ENCODE peak calls at places on chromosomes 13 and 19, in five cellular contexts. J is A549; H is pancreas; L is CD8-positive, alpha-beta T cell; A is WERI-Rb-1. Z is an unnamed sample.

GRCh38 chr13:52846567-52847321 is 1.7 kb downstream of the PCDH8 start:
- DNase-seq in J (no peak), H (peak; percentile 56), L (no peak), A (no peak), Z (peak; percentile 59)

GRCh38 chr19:495440-496332 is 600 bp upstream of the MADCAM1 start:
- DNase-seq in J (peak; percentile 49), H (no peak), L (peak; percentile 60), A (peak; percentile 47), Z (no peak)

GRCh38 chr13:83350569-83350968 is 531.7 kb downstream of the SLITRK1 start:
- DNase-seq in J (no peak), H (no peak), L (no peak), A (no peak), Z (no peak)

GRCh38 chr19:7928741-7929701 is 3.1 kb upstream of the CTXN1 start:
- DNase-seq in J (peak; percentile 43), H (peak; percentile 55), L (peak; percentile 71), A (peak; percentile 69), Z (peak; percentile 78)

GRCh38 chr19:48806818-48807589 is 3.8 kb downstream of the BCAT2 start:
- DNase-seq in J (no peak), H (no peak), L (no peak), A (peak; percentile 41), Z (peak; percentile 77)

GRCh38 chr19:15900504-15900903 is 2.6 kb upstream of the CYP4F2 start:
- DNase-seq in J (no peak), H (no peak), L (no peak), A (no peak), Z (no peak)

GRCh38 chr13:45362939-45363338 is 22.0 kb upstream of the TPT1 start:
- DNase-seq in J (no peak), H (no peak), L (no peak), A (no peak), Z (no peak)

GRCh38 chr13:109785141-109785891 is 1.1 kb downstream of the IRS2 start:
- DNase-seq in J (no peak), H (peak; percentile 58), L (peak; percentile 69), A (peak; percentile 78), Z (peak; percentile 25)

GRCh38 chr19:56099638-56100539 is 21.2 kb downstream of the ZNF787 start:
- DNase-seq in J (no peak), H (no peak), L (no peak), A (no peak), Z (peak; percentile 34)

GRCh38 chr13:19059016-19059780 is 122.4 kb downstream of the TUBA3C start:
- DNase-seq in J (no peak), H (no peak), L (no peak), A (no peak), Z (no peak)

GRCh38 chr19:12987781-12988180 is 7.5 kb upstream of the NFIX start:
- DNase-seq in J (no peak), H (no peak), L (no peak), A (no peak), Z (no peak)

GRCh38 chr19:7743425-7743841 is 3.9 kb downstream of the CD209 start:
- DNase-seq in J (no peak), H (no peak), L (no peak), A (no peak), Z (peak; percentile 87)

GRCh38 chr19:8194528-8195275 is 14.5 kb upstream of the CERS4 start:
- DNase-seq in J (no peak), H (no peak), L (peak; percentile 72), A (peak; percentile 11), Z (peak; percentile 25)

GRCh38 chr13:70950664-70951063 is 842.4 kb upstream of the KLHL1 start:
- DNase-seq in J (no peak), H (no peak), L (no peak), A (no peak), Z (no peak)

GRCh38 chr13:54614729-54615128 is 1586.1 kb downstream of the OLFM4 start:
- DNase-seq in J (no peak), H (no peak), L (no peak), A (peak; percentile 75), Z (no peak)

GRCh38 chr19:39057615-39058014 is 25.3 kb upstream of the FBXO27 start:
- DNase-seq in J (no peak), H (no peak), L (no peak), A (no peak), Z (no peak)

GRCh38 chr19:13099073-13099999 is 3.3 kb downstream of the LYL1 start:
- DNase-seq in J (no peak), H (no peak), L (peak; percentile 88), A (no peak), Z (peak; percentile 86)

GRCh38 chr13:79282976-79283375 is 123.1 kb downstream of the RBM26 start:
- DNase-seq in J (no peak), H (no peak), L (no peak), A (no peak), Z (no peak)

GRCh38 chr19:43525836-43526771 is 897 bp downstream of the ETHE1 start:
- DNase-seq in J (no peak), H (peak; percentile 45), L (peak; percentile 53), A (no peak), Z (no peak)

GRCh38 chr19:50414850-50415660 is 3.7 kb upstream of the SPIB start:
- DNase-seq in J (peak; percentile 89), H (peak; percentile 77), L (peak; percentile 82), A (peak; percentile 87), Z (peak; percentile 93)

GRCh38 chr13:99373436-99373835 is 66.2 kb upstream of the GPR183 start:
- DNase-seq in J (no peak), H (no peak), L (peak; percentile 45), A (peak; percentile 15), Z (no peak)

GRCh38 chr13:85900521-85900920 is 101.3 kb upstream of the SLITRK6 start:
- DNase-seq in J (no peak), H (no peak), L (no peak), A (no peak), Z (no peak)

DNA sequence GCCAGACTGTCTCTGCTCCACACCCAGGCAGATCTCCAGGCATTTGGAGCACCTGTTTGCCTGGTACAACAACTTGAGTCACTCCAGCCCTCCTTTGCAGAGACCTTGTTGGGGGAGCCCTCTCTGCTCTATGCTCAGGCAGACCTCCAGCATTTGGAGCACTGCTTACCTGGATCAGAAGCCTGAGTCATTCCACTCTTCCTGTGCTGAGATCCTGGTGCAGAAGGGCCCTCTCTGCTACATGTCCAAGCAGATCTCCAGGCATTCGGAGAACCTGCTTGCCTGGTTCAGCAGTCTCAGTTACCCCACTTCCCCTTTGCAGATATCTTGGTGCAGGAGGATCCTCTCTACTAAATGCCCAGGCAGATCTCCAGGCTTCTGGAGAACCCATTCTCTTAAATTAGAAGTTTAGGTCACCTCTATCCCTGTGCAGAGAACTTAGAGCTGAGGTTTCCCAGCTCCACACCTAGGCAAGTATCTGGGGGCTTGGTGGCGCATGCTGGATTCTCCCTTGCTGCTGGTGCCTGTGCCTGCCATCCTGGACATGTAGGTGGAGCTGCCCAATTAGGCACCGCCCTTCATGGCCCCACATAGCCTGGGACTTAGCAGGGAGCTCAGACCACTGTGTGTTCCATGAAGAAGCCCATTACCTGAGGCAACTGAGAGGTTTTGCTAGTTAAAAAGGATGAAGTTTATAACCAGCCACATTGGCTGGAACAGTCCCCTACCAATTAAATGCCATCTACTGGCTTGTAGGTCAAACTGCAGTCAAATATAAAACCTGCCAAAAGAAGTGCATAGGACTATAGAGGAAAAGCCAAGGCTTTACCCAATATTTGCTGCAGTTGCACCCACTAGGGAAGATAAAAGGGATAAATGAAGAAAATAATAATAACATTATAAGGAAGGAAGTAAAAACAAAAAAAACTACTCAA is 97.6 kb upstream of the SLITRK6 start:
- DNase-seq in J (no peak), H (no peak), L (no peak), A (no peak), Z (no peak)
- TF ChIP-seq CTCF in J (no peak), H (no peak), L (no peak), A (peak; percentile 49), Z (peak; percentile 35)

GRCh38 chr13:72932250-72932649 is 126.6 kb upstream of the KLF5 start:
- DNase-seq in J (no peak), H (no peak), L (no peak), A (no peak), Z (no peak)

DNA sequence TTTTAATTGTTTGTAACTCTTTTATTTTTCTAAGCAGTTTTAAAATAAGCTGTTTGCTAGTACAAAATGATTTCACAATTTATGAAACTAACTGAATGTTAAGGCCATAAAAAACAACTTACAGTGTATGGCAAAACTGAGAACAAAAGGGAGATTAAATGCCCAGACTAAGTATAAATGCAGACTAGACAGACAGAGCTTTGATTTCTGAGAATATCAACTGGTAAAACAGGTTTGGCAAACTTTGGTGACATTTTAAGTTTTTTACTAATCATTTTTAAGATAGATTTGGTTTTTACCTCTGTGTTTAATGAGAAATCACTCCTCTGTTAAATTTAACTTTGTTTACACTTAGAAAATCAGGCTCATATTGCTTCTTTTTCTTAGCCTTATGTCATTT is 127.5 kb upstream of the KLF5 start:
- DNase-seq in J (no peak), H (no peak), L (no peak), A (no peak), Z (no peak)
- TF ChIP-seq CTCF in J (no peak), H (no peak), L (no peak), A (no peak), Z (no peak)

GRCh38 chr19:32342695-32343094 is 2.7 kb upstream of the ZNF507 start:
- DNase-seq in J (no peak), H (no peak), L (no peak), A (no peak), Z (no peak)

GRCh38 chr19:32349724-32350475 is 4.5 kb downstream of the ZNF507 start:
- DNase-seq in J (no peak), H (no peak), L (no peak), A (no peak), Z (no peak)

GRCh38 chr19:32346901-32347300 is 1.5 kb downstream of the ZNF507 start:
- DNase-seq in J (no peak), H (no peak), L (no peak), A (no peak), Z (no peak)

GRCh38 chr19:32343550-32344262 is 1.7 kb upstream of the ZNF507 start:
- DNase-seq in J (no peak), H (no peak), L (no peak), A (no peak), Z (no peak)

GRCh38 chr19:32345261-32346207 is at the start of gene ZNF507:
- DNase-seq in J (peak; percentile 97), H (peak; percentile 84), L (peak; percentile 87), A (peak; percentile 81), Z (peak; percentile 95)
- TF ChIP-seq CTCF in J (no peak), H (no peak), L (no peak), A (no peak), Z (peak; percentile 19)

DNA sequence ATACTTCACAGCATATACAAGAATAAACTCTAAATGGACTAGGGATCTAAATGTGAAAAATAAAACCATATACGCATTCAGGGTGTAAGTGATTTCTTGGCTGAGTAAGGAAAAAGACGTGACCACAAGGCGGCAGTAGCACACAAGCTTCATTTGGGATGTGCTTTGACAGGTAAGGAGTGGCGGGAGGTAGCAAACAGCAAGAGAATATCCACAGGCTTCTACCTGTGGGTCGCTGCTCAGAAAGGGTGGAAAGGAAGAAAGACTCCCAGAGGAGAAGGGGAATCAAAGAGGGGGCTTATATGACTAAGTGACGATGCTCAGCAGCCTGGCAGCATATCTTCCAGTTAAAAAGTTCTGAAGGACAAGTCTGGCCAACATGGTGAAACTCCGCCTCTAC is 2.5 kb upstream of the ZNF121 start:
- DNase-seq in J (no peak), H (peak; percentile 56), L (peak; percentile 82), A (peak; percentile 83), Z (peak; percentile 54)
- TF ChIP-seq CTCF in J (peak; percentile 26), H (peak; percentile 38), L (peak; percentile 66), A (peak; percentile 77), Z (peak; percentile 81)

GRCh38 chr13:112012004-112012704 is 54.8 kb upstream of the SOX1 start:
- DNase-seq in J (no peak), H (no peak), L (no peak), A (no peak), Z (no peak)
- TF ChIP-seq CTCF in J (no peak), H (no peak), L (no peak), A (no peak), Z (no peak)